ENCODE peak calls at places on chromosomes 12 and 14, in four cellular contexts. K, B, U and P are unnamed samples.

GRCh38 chr14:103578401-103579075 is 15.8 kb downstream of the COA8 start:
- DNase-seq in K (no peak), B (no peak), U (no peak), P (no peak)

GRCh38 chr14:56280843-56281242 is 162.6 kb downstream of the PELI2 start:
- DNase-seq in K (no peak), B (no peak), U (no peak), P (no peak)

GRCh38 chr12:34347367-34347766 is 325.1 kb downstream of the ALG10 start:
- DNase-seq in K (no peak), B (no peak), U (no peak), P (peak)

GRCh38 chr12:69430942-69431603 is 39.1 kb upstream of the FRS2 start:
- DNase-seq in K (no peak), B (peak), U (no peak), P (no peak)

GRCh38 chr12:3770891-3771290 is 18.0 kb upstream of the CRACR2A start:
- DNase-seq in K (peak), B (no peak), U (no peak), P (peak)

GRCh38 chr14:95387826-95388445 is 68.2 kb upstream of the CLMN start:
- DNase-seq in K (no peak), B (no peak), U (no peak), P (no peak)

GRCh38 chr12:26988703-26989102 is 25.5 kb downstream of the TM7SF3 start:
- DNase-seq in K (no peak), B (no peak), U (no peak), P (no peak)

GRCh38 chr14:61247935-61248334 is 33.2 kb downstream of the TMEM30B start:
- DNase-seq in K (peak), B (no peak), U (no peak), P (peak)

GRCh38 chr12:67592228-67593011 is 56.1 kb upstream of the DYRK2 start:
- DNase-seq in K (peak), B (no peak), U (no peak), P (peak)

GRCh38 chr12:25107920-25108319 is 87.0 kb downstream of the DNAI7 start:
- DNase-seq in K (no peak), B (no peak), U (no peak), P (no peak)

GRCh38 chr12:49873361-49873934 is 30.3 kb downstream of the FAIM2 start:
- DNase-seq in K (peak), B (peak), U (no peak), P (no peak)

GRCh38 chr12:12685305-12685704 is 10.7 kb downstream of the GPR19 start:
- DNase-seq in K (no peak), B (no peak), U (peak), P (no peak)

GRCh38 chr12:49621651-49622500 is 1.5 kb upstream of the PRPF40B start:
- DNase-seq in K (no peak), B (no peak), U (no peak), P (no peak)

GRCh38 chr14:76080009-76080408 is 71.7 kb upstream of the GPATCH2L start:
- DNase-seq in K (no peak), B (no peak), U (peak), P (no peak)

GRCh38 chr14:95200404-95200803 is 43.1 kb upstream of the DICER1 start:
- DNase-seq in K (no peak), B (no peak), U (no peak), P (no peak)

GRCh38 chr14:32430326-32430725 is 101.2 kb downstream of the AKAP6 start:
- DNase-seq in K (peak), B (no peak), U (no peak), P (peak)

GRCh38 chr12:10392394-10392930 is 2.6 kb upstream of the KLRK1 start:
- DNase-seq in K (peak), B (peak), U (no peak), P (peak)

GRCh38 chr12:53201170-53201541 is 5.9 kb downstream of the ITGB7 start:
- DNase-seq in K (peak), B (no peak), U (no peak), P (no peak)

GRCh38 chr12:122045262-122045661 is 23.6 kb downstream of the BCL7A start:
- DNase-seq in K (no peak), B (no peak), U (no peak), P (no peak)

GRCh38 chr12:12839886-12840285 is 26.7 kb downstream of the DDX47 start:
- DNase-seq in K (peak), B (peak), U (no peak), P (peak)

GRCh38 chr12:130879781-130880389 is 8.0 kb downstream of the RAN start:
- DNase-seq in K (no peak), B (no peak), U (no peak), P (no peak)

GRCh38 chr12:4116251-4117111 is 157.1 kb upstream of the CCND2 start:
- DNase-seq in K (peak), B (no peak), U (no peak), P (peak)